ENCODE peak calls at places on chromosomes 6 and 20, in five cellular contexts. F, W, E, X and Y are unnamed samples.

GRCh38 chr6:71531841-71532240 is 243.2 kb downstream of the OGFRL1 start:
- DNase-seq in F (no peak), W (no peak), E (no peak), X (no peak), Y (no peak)

GRCh38 chr20:24694727-24695528 is 225.5 kb downstream of the SYNDIG1 start:
- DNase-seq in F (no peak), W (no peak), E (no peak), X (no peak), Y (no peak)

GRCh38 chr6:66949191-66949661 is 1242.2 kb upstream of the EYS start:
- DNase-seq in F (no peak), W (no peak), E (no peak), X (no peak), Y (no peak)

GRCh38 chr20:57462781-57463180 is 62.2 kb downstream of the CTCFL start:
- DNase-seq in F (no peak), W (no peak), E (no peak), X (no peak), Y (no peak)

GRCh38 chr6:148761532-148761951 is 14.7 kb downstream of the UST start:
- DNase-seq in F (no peak), W (no peak), E (no peak), X (no peak), Y (no peak)

GRCh38 chr6:1348675-1349074 is 36.8 kb downstream of the FOXQ1 start:
- DNase-seq in F (no peak), W (no peak), E (no peak), X (no peak), Y (no peak)

GRCh38 chr6:51678905-51679620 is 408.4 kb downstream of the PKHD1 start:
- DNase-seq in F (no peak), W (no peak), E (no peak), X (no peak), Y (no peak)

GRCh38 chr20:3459881-3460307 is 10.9 kb upstream of the ATRN start:
- DNase-seq in F (no peak), W (no peak), E (no peak), X (no peak), Y (no peak)

GRCh38 chr6:109455502-109456282 is at the start of gene MICAL1:
- DNase-seq in F (no peak), W (peak), E (peak), X (peak), Y (peak)

GRCh38 chr6:140050232-140050995 is 676.0 kb upstream of the CITED2 start:
- DNase-seq in F (no peak), W (no peak), E (no peak), X (no peak), Y (no peak)

GRCh38 chr6:26065952-26066380 is 21.3 kb upstream of the HFE start:
- DNase-seq in F (no peak), W (peak), E (peak), X (peak), Y (peak)

GRCh38 chr6:21384211-21384610 is 209.3 kb upstream of the SOX4 start:
- DNase-seq in F (peak), W (no peak), E (no peak), X (no peak), Y (no peak)

GRCh38 chr20:51388227-51388626 is 154.3 kb downstream of the NFATC2 start:
- DNase-seq in F (peak), W (no peak), E (no peak), X (no peak), Y (no peak)

GRCh38 chr6:52016918-52017748 is 70.3 kb downstream of the PKHD1 start:
- DNase-seq in F (no peak), W (no peak), E (no peak), X (no peak), Y (no peak)

GRCh38 chr20:58623579-58624473 is 27.3 kb upstream of the STX16 start:
- DNase-seq in F (peak), W (peak), E (no peak), X (no peak), Y (no peak)

GRCh38 chr20:41052742-41053419 is 24.3 kb downstream of the TOP1 start:
- DNase-seq in F (peak), W (no peak), E (no peak), X (no peak), Y (no peak)

GRCh38 chr20:19928379-19929360 is 88.5 kb upstream of the NAA20 start:
- DNase-seq in F (no peak), W (no peak), E (no peak), X (no peak), Y (no peak)

GRCh38 chr6:137323860-137324259 is 104.7 kb upstream of the IFNGR1 start:
- DNase-seq in F (no peak), W (no peak), E (no peak), X (no peak), Y (no peak)

GRCh38 chr6:108884211-108885059 is 36.2 kb downstream of the ARMC2 start:
- DNase-seq in F (no peak), W (no peak), E (no peak), X (no peak), Y (no peak)

GRCh38 chr20:15032352-15032622 is 694.9 kb upstream of the FLRT3 start:
- DNase-seq in F (no peak), W (no peak), E (no peak), X (no peak), Y (no peak)

GRCh38 chr20:40687384-40688128 is 1.5 kb downstream of the MAFB start:
- DNase-seq in F (no peak), W (peak), E (no peak), X (peak), Y (no peak)

GRCh38 chr20:25574411-25574810 is 10.9 kb downstream of the NINL start:
- DNase-seq in F (no peak), W (no peak), E (no peak), X (no peak), Y (no peak)

GRCh38 chr6:136979206-136979605 is 57.1 kb downstream of the SLC35D3 start:
- DNase-seq in F (no peak), W (no peak), E (no peak), X (no peak), Y (no peak)

GRCh38 chr6:168699631-168700315 is 258.8 kb downstream of the SMOC2 start:
- DNase-seq in F (no peak), W (no peak), E (no peak), X (no peak), Y (no peak)

GRCh38 chr6:30053682-30054081 is 7.4 kb upstream of the POLR1H start:
- DNase-seq in F (no peak), W (no peak), E (no peak), X (no peak), Y (no peak)

GRCh38 chr6:116217069-116217468 is 36.8 kb downstream of the TSPYL4 start:
- DNase-seq in F (no peak), W (no peak), E (no peak), X (no peak), Y (no peak)

GRCh38 chr6:43926644-43927524 is 156.9 kb downstream of the VEGFA start:
- DNase-seq in F (peak), W (peak), E (no peak), X (no peak), Y (no peak)
- TF ChIP-seq CTCF in F (no peak), W (no peak), E (no peak), X (no peak), Y (no peak)

GRCh38 chr6:37702314-37702713 is 4.6 kb upstream of the MDGA1 start:
- DNase-seq in F (no peak), W (no peak), E (no peak), X (no peak), Y (no peak)
- TF ChIP-seq CTCF in F (no peak), W (peak), E (no peak), X (peak), Y (no peak)

DNA sequence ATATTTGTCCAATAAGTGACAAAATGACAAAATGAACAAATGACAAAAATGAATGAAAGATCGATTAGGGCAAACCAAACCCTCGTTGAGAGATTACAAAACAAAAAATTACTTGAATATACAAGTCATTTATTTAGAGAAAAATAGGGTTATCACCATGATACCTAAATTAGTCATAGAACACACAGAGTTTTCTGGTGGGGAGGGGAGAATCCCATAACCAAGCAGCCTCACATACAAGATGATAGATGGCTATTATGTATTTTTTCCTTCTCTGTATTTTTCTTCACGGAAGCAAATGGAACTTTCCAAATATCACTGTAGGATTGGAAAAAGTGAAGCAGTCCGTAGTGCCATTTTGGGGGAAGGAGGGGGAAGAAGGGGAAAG is 28.5 kb upstream of the BMP6 start:
- DNase-seq in F (no peak), W (no peak), E (no peak), X (no peak), Y (no peak)
- TF ChIP-seq CTCF in F (no peak), W (no peak), E (no peak), X (no peak), Y (no peak)

GRCh38 chr6:43142101-43142500 is 29.0 kb upstream of the SRF start:
- DNase-seq in F (no peak), W (no peak), E (peak), X (no peak), Y (no peak)

GRCh38 chr6:43144879-43145278 is 26.2 kb upstream of the SRF start:
- DNase-seq in F (no peak), W (no peak), E (no peak), X (no peak), Y (no peak)

GRCh38 chr6:43141644-43142043 is 29.4 kb upstream of the SRF start:
- DNase-seq in F (no peak), W (no peak), E (no peak), X (no peak), Y (no peak)

GRCh38 chr6:43146228-43146627 is 24.8 kb upstream of the SRF start:
- DNase-seq in F (no peak), W (no peak), E (no peak), X (no peak), Y (no peak)

DNA sequence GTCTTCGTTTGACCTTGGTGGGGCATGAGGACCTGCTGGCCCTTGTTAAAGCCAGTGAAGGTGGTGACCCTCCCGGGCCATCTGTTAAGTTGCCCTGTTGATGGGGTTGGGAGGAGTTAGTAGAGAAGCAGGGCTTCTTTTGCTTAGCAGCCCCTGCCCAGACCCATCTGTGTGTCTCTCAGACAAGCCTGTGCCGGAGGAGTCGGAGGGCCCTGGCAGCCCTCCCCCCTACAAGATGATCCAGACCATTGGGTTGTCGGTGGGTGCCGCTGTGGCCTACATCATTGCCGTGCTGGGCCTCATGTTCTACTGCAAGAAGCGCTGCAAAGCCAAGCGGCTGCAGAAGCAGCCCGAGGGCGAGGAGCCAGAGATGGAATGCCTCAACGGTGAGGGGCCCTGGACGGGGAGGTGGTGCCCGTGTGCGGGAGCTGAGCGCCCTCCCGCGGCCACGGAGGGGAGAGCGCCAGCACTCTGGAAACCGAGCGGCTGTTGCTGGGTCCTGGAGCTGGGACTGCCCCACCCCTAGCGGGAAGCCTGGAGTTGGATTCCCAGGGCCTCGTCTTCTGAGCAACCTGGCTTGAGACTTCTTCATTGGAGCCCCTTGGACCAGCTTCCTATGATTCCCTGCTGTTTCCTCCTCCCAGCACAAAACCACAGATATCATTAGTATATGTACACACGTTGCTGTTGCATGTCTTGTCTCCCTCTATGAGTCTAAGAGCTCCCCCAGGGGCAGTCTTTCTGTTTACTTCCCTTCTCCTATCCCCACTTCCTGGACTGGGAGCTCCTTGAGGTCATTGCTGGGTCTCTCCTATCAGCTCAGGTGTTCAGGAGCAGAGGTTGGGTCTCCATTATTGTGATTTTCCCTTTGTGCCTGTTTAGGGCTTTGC is 27.6 kb upstream of the SRF start:
- DNase-seq in F (peak), W (peak), E (peak), X (peak), Y (peak)
- TF ChIP-seq CTCF in F (peak), W (peak), E (peak), X (peak), Y (peak)

DNA sequence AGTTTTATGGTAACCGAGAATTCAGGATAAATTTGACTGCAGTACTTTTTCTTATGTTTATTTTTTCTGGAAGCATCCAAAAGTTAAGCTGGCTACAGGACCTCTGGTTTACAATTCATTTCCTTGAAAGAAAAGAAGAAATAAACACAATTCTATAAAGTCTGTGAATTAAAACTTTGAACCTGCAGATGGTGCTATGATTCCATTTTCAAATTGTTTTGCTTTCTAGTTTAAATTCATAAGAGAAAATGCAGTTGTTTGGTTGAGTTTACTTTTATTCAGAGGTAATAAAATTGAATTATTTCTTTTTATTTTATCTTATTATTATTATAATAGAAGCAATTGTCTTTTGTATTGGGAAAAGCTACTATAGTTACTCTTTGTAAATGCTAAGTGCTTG is 1.8 kb upstream of the VIP start:
- DNase-seq in F (no peak), W (no peak), E (no peak), X (peak), Y (no peak)
- TF ChIP-seq CTCF in F (peak), W (peak), E (no peak), X (peak), Y (peak)

GRCh38 chr20:60085551-60086132 is 127.4 kb downstream of the CDH26 start:
- DNase-seq in F (no peak), W (no peak), E (no peak), X (no peak), Y (no peak)
- TF ChIP-seq CTCF in F (no peak), W (no peak), E (no peak), X (no peak), Y (no peak)

GRCh38 chr20:4880051-4880450 is 121.3 kb downstream of the SLC23A2 start:
- DNase-seq in F (no peak), W (peak), E (no peak), X (no peak), Y (no peak)
- TF ChIP-seq CTCF in F (no peak), W (no peak), E (no peak), X (no peak), Y (no peak)

GRCh38 chr20:43681468-43681942 is 14.6 kb downstream of the MYBL2 start:
- DNase-seq in F (no peak), W (no peak), E (no peak), X (no peak), Y (peak)
- TF ChIP-seq CTCF in F (peak), W (peak), E (no peak), X (no peak), Y (peak)